ENCODE peak calls at places on chromosomes 5 and 9, in seven cellular contexts. M is endothelial cell, H is tibial nerve, T is IMR-90, K is lower lobe of right lung, Q is ovary, A is progenitor cell of endocrine pancreas. G is an unnamed sample.

GRCh38 chr5:60297658-60298057 is 402.3 kb downstream of the DEPDC1B start:
- DNase-seq in M (no peak), H (no peak), T (no peak), K (no peak), Q (no peak), A (no peak), G (no peak)

GRCh38 chr9:36764364-36765076 is 191.8 kb downstream of the MELK start:
- DNase-seq in M (no peak), H (no peak), T (no peak), K (no peak), Q (no peak), A (no peak), G (no peak)

GRCh38 chr5:33565304-33565703 is 124.5 kb downstream of the TARS1 start:
- DNase-seq in M (no peak), H (no peak), T (no peak), K (no peak), Q (peak), A (no peak), G (no peak)

GRCh38 chr5:33105521-33105941 is 335.2 kb upstream of the TARS1 start:
- DNase-seq in M (no peak), H (no peak), T (peak), K (no peak), Q (no peak), A (no peak), G (peak)

GRCh38 chr5:150112211-150113046 is 26.1 kb upstream of the CSF1R start:
- DNase-seq in M (no peak), H (peak), T (peak), K (no peak), Q (peak), A (no peak), G (peak)

GRCh38 chr5:96595300-96596090 is 66.7 kb upstream of the CAST start:
- DNase-seq in M (no peak), H (no peak), T (no peak), K (no peak), Q (no peak), A (no peak), G (peak)

GRCh38 chr5:108193021-108193795 is 188.7 kb downstream of the FBXL17 start:
- DNase-seq in M (no peak), H (no peak), T (peak), K (no peak), Q (no peak), A (no peak), G (peak)

GRCh38 chr9:128552744-128553221 is 396 bp downstream of the SPTAN1 start:
- DNase-seq in M (no peak), H (no peak), T (no peak), K (peak), Q (peak), A (peak), G (peak)

GRCh38 chr9:134677743-134678142 is 36.1 kb downstream of the COL5A1 start:
- DNase-seq in M (no peak), H (no peak), T (no peak), K (peak), Q (no peak), A (no peak), G (no peak)

GRCh38 chr5:177537389-177538361 is 16.7 kb downstream of the FAM193B start:
- DNase-seq in M (no peak), H (no peak), T (peak), K (no peak), Q (no peak), A (no peak), G (peak)

GRCh38 chr5:132262882-132263547 is 5.5 kb downstream of the PDLIM4 start:
- DNase-seq in M (no peak), H (peak), T (no peak), K (no peak), Q (no peak), A (no peak), G (no peak)

GRCh38 chr9:121440265-121440664 is 59.4 kb downstream of the GGTA1 start:
- DNase-seq in M (no peak), H (no peak), T (peak), K (no peak), Q (no peak), A (no peak), G (peak)

GRCh38 chr5:1488882-1489680 is 34.7 kb downstream of the LPCAT1 start:
- DNase-seq in M (no peak), H (no peak), T (peak), K (no peak), Q (no peak), A (no peak), G (no peak)

GRCh38 chr5:32767948-32768427 is 56.9 kb downstream of the NPR3 start:
- DNase-seq in M (no peak), H (no peak), T (peak), K (no peak), Q (no peak), A (no peak), G (peak)

GRCh38 chr9:133635098-133635497 is 1.1 kb upstream of the DBH start:
- DNase-seq in M (no peak), H (no peak), T (no peak), K (no peak), Q (no peak), A (no peak), G (no peak)

GRCh38 chr5:51544386-51544785 is 161.1 kb downstream of the ISL1 start:
- DNase-seq in M (no peak), H (no peak), T (no peak), K (no peak), Q (no peak), A (no peak), G (no peak)

GRCh38 chr5:40401965-40402364 is 277.8 kb upstream of the PTGER4 start:
- DNase-seq in M (no peak), H (no peak), T (peak), K (no peak), Q (no peak), A (no peak), G (peak)

DNA sequence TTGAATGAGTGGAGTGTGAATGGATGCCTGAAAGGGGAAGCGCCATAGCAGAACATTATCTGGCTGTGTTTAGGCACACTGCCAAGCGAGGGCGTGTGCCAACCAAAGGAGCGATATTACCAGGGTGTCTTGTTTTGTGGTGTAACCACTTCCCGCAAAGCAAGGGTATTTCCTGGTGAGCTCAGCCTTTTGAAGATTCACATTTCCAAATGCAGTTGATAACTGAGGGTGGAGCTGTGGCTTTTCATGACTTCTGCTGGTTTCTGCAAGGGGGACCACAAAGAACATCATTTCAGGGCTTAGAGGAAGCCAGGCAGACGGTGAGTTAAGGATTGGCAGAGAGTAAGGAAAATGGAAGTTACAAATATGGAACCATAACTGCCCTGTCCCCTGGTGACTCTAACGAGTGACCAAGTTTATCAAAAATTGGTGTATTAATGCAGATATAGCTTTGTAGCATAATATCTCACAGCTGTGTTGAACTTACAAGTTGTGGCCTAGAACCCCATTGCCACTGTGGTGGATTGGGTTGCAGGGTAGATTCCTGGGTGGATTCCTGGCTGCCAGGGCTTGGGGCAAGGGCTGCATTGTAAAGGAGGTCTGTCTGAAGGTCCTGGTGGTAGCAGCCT is 71.4 kb downstream of the RALGPS1 start:
- DNase-seq in M (no peak), H (peak), T (peak), K (peak), Q (no peak), A (no peak), G (peak)
- TF ChIP-seq CTCF in M (no peak), H (no peak), T (no peak), K (no peak), Q (no peak), A (no peak), G (no peak)

GRCh38 chr9:114339130-114339908 is 9.7 kb downstream of the ORM2 start:
- DNase-seq in M (peak), H (peak), T (peak), K (peak), Q (peak), A (peak), G (peak)
- TF ChIP-seq CTCF in M (peak), H (peak), T (peak), K (peak), Q (peak), A (peak), G (peak)

GRCh38 chr5:41755705-41756104 is 114.5 kb downstream of the OXCT1 start:
- DNase-seq in M (no peak), H (no peak), T (no peak), K (no peak), Q (no peak), A (no peak), G (no peak)

GRCh38 chr5:41751867-41752266 is 118.4 kb downstream of the OXCT1 start:
- DNase-seq in M (no peak), H (no peak), T (peak), K (no peak), Q (no peak), A (no peak), G (no peak)

DNA sequence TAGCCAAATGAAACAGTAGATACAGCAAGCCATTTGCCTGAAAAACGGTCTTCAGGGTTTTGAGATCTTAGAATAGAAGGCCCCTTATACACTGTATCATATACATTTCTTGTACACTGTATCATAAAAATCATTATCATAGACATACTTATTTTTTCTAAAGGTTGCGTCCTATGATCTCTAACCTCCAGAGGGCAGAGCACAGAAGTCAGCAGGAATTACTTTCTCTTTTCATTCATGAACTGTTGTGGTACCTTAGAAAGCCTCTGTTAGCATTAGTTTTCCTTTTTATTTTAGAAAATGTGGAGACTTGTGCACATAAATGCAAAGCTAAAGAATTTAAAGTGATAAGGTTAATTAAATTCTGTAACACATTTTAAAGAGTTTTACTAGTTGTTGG is 115.4 kb downstream of the OXCT1 start:
- DNase-seq in M (no peak), H (no peak), T (no peak), K (no peak), Q (no peak), A (no peak), G (peak)
- TF ChIP-seq CTCF in M (peak), H (no peak), T (no peak), K (peak), Q (no peak), A (peak), G (no peak)

GRCh38 chr9:127449332-127449966 is 1.8 kb downstream of the RPL12 start:
- DNase-seq in M (no peak), H (no peak), T (no peak), K (no peak), Q (no peak), A (no peak), G (peak)

GRCh38 chr9:127452481-127453092 is 1.3 kb downstream of the LRSAM1 start:
- DNase-seq in M (no peak), H (peak), T (peak), K (peak), Q (peak), A (no peak), G (peak)

GRCh38 chr9:127450170-127450830 is 906 bp downstream of the RPL12 start:
- DNase-seq in M (peak), H (no peak), T (peak), K (no peak), Q (no peak), A (no peak), G (peak)

GRCh38 chr9:127450831-127451680 is at the start of the genes LRSAM1 and RPL12:
- DNase-seq in M (peak), H (peak), T (peak), K (peak), Q (peak), A (peak), G (peak)

DNA sequence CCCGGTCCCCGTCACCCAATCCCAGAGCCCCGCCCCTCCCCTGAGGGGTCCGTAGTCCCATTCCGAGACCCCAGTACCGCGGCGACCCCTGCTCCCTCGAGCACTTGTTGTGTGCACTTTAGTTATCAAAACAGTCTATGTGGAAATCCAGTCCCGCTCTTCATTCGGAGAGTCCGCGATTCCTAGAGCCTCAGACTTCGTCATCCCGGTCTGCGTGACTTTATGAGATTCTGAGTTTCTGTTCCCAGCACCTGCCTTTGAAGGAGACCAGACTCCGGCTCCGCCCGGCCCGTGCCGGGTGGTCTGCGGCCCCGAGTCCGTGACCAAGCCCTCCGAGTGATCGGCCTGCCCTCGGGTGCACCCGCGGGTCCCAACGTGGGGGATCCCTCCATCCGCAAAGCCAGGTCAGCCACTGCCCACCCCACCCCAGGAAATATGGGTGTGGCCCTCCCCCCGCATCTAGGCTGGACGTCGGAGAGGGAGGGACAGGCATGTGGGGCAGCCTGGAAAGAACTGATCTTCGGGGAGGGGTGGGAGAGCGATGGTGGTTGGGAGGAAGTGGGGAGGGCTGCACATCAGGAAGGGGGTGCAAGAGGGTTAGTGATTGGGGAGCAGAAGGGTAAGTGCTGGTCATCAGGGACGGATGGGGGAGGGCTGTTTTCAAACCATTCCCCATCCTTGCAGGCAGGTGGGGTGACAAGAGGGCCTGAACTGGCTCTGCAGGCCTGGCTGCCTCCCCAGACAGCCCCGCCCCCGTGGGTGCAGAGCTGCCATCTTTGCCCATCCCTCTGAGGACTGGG is 571 bp downstream of the LRSAM1 start:
- DNase-seq in M (peak), H (no peak), T (peak), K (peak), Q (peak), A (peak), G (peak)
- TF ChIP-seq CTCF in M (no peak), H (no peak), T (no peak), K (no peak), Q (no peak), A (no peak), G (no peak)

DNA sequence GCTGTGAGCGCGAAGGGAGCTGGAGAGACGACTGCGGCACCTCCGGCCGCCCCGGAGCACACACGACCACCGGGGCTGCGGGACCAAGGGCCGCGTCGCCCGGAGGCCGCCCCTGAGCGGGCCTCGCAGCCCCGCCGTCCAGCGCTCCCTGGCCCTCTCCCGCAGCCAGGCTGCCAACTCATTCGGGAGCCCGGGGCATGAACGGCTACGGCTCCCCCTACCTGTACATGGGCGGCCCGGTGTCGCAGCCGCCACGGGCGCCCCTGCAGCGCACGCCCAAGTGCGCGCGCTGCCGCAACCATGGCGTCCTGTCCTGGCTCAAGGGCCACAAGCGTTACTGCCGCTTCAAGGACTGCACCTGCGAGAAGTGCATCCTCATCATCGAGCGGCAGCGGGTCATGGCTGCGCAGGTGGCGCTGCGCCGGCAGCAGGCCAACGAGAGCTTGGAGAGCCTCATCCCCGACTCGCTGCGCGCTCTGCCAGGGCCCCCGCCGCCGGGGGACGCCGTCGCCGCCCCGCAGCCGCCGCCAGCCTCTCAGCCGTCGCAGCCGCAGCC is 428 bp downstream of the DMRT3 start:
- DNase-seq in M (peak), H (no peak), T (no peak), K (no peak), Q (no peak), A (no peak), G (no peak)
- TF ChIP-seq CTCF in M (no peak), H (no peak), T (no peak), K (no peak), Q (no peak), A (no peak), G (no peak)

GRCh38 chr9:124040186-124040920 is 28.8 kb downstream of the LHX2 start:
- DNase-seq in M (no peak), H (no peak), T (peak), K (no peak), Q (no peak), A (no peak), G (peak)

GRCh38 chr9:124038239-124038638 is 26.7 kb downstream of the LHX2 start:
- DNase-seq in M (no peak), H (no peak), T (no peak), K (no peak), Q (no peak), A (no peak), G (no peak)

GRCh38 chr9:124037790-124038189 is 26.2 kb downstream of the LHX2 start:
- DNase-seq in M (no peak), H (no peak), T (no peak), K (no peak), Q (no peak), A (no peak), G (no peak)

GRCh38 chr9:124040935-124041816 is 29.6 kb downstream of the LHX2 start:
- DNase-seq in M (peak), H (peak), T (no peak), K (peak), Q (peak), A (peak), G (peak)

DNA sequence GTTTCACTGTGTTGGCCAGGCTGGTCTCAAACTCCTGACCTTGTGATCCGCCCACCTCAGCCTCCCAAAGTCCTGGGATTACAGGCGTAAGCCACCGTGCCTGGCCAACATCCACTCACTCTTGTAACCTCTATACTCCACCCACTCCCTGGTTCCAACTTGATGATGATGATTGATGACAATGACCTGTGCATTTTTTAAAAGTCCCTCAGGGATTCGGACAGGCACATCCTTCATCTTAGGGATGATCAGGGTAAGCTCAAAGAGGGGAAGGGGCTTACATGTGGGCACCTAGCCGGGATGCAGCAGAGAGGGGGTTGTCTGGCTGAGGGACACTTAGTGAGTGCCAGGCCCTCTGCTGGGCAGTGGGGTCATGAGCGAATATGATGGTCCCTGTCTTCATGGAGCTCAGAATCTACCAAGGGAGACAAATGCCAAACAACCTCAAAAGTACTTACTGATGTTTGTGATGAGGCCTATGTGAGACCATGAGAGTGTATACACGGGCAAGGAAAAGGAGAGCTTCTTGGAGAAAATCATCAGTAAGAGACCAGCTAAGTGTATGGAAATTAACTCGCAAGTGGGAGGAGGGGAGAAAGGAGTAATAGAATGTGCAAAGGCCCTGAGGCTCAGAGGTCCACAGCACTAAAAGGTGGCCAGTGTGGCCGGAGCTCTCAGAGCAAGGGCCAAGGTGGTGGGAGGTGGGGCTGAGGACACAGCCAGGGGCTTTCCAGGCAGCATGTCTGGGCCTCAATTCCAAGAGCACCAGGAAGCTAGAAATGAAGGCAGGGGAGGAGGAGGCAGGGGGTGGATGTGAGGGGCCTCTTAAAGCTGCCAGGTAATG is 27.4 kb downstream of the LHX2 start:
- DNase-seq in M (no peak), H (no peak), T (no peak), K (no peak), Q (no peak), A (no peak), G (no peak)
- TF ChIP-seq CTCF in M (no peak), H (no peak), T (no peak), K (no peak), Q (no peak), A (no peak), G (no peak)

DNA sequence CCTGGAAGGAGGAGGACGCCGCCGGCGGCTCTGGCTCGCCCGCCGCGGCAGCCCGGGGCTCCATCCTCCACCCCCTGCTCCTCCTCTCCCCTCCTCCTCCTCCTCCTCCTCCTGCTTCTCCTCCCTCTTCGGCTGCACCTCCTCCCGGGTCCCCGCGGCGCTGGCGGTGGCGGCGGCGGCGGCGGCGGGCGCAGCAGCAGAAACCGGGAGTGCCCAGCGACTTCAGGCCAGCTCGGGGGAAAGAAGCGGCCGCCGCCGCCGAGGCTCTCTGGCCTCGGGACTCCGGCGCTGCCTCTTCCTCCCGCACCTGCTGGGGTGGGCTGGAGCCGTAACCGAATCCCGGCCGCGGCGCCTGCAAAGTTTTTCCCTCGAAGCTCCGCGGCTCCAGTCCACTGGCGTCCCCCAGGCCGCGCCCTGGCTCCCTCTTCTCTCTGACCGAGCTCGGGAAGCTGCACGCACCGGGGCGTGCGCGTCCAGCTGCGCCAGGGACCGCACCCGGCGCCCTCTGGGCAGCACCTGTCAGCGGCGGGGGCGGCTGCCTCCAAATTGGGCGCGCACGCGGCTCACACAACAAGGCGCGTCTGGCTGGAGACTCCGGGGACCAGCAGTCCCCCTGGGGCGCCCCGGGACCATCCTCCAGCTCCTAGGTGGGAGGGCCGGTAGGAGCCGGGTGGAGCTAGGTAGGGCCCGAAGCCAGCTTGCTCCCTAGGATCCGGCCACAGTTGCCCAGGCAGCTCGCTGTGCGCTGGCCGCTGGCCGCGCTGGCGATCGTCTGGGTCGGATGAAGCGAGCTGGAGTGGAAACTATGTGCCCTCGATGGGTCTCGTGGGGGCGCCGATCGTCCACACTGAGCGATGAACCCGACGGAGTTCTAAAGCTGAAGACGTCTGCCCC is at the start of gene MCTP1:
- DNase-seq in M (peak), H (no peak), T (no peak), K (peak), Q (peak), A (peak), G (peak)
- TF ChIP-seq CTCF in M (no peak), H (no peak), T (no peak), K (no peak), Q (no peak), A (no peak), G (no peak)

G was measured in MCF 10A.